ENCODE peak calls at places on chromosomes 2 and 18, in five cellular contexts. D is CD4-positive, alpha-beta memory T cell; A is CD8-positive, alpha-beta T cell; U is stomach; P is endothelial cell of umbilical vein. O is an unnamed sample.

GRCh38 chr2:135997380-135997779 is 12.0 kb upstream of the DARS1 start:
- DNase-seq in D (no peak), A (no peak), U (no peak), P (no peak), O (no peak)

GRCh38 chr2:69911985-69912563 is 2.8 kb upstream of the MXD1 start:
- DNase-seq in D (peak; percentile 71), A (no peak), U (no peak), P (peak; percentile 62), O (no peak)

GRCh38 chr2:113218283-113219091 is 44.7 kb downstream of the PSD4 start:
- DNase-seq in D (no peak), A (no peak), U (no peak), P (no peak), O (peak; percentile 81)

GRCh38 chr2:216904554-216904953 is 44.7 kb upstream of the TNP1 start:
- DNase-seq in D (no peak), A (no peak), U (no peak), P (no peak), O (no peak)

GRCh38 chr2:230602562-230603230 is 109.9 kb upstream of the CAB39 start:
- DNase-seq in D (peak; percentile 49), A (peak; percentile 53), U (no peak), P (no peak), O (no peak)

GRCh38 chr2:64607381-64607780 is 46.3 kb downstream of the SERTAD2 start:
- DNase-seq in D (no peak), A (no peak), U (no peak), P (no peak), O (no peak)

GRCh38 chr18:35941299-35941698 is 31.2 kb upstream of the RMP24 start:
- DNase-seq in D (no peak), A (no peak), U (no peak), P (no peak), O (no peak)

GRCh38 chr2:230715201-230715600 is 2.6 kb downstream of the CAB39 start:
- DNase-seq in D (no peak), A (no peak), U (no peak), P (peak; percentile 60), O (no peak)

GRCh38 chr2:27765621-27766286 is 5.8 kb upstream of the MRPL33 start:
- DNase-seq in D (peak; percentile 38), A (peak; percentile 44), U (peak; percentile 81), P (peak; percentile 57), O (peak; percentile 72)

GRCh38 chr2:184628051-184628450 is 29.7 kb downstream of the ZNF804A start:
- DNase-seq in D (no peak), A (no peak), U (no peak), P (no peak), O (no peak)

GRCh38 chr18:78704960-78705600 is 274.5 kb upstream of the SALL3 start:
- DNase-seq in D (no peak), A (no peak), U (no peak), P (no peak), O (no peak)

GRCh38 chr2:163662141-163662780 is 73.5 kb downstream of the FIGN start:
- DNase-seq in D (no peak), A (no peak), U (no peak), P (no peak), O (no peak)

GRCh38 chr2:233130024-233130423 is 69.9 kb downstream of the INPP5D start:
- DNase-seq in D (no peak), A (no peak), U (no peak), P (no peak), O (no peak)
- H3K36me3 ChIP-seq in D (peaks cover 71% of the 10 kb centered on the region), A (peaks cover 65% of the 10 kb centered on the region), U (peaks cover 37% of the 10 kb centered on the region), P (peaks cover 38% of the 10 kb centered on the region), O (no peaks in the 10 kb centered on the region)

GRCh38 chr2:15721411-15722094 is 129.9 kb downstream of the DDX1 start:
- DNase-seq in D (no peak), A (no peak), U (no peak), P (no peak), O (no peak)

GRCh38 chr2:15720561-15721307 is 129.1 kb downstream of the DDX1 start:
- DNase-seq in D (no peak), A (no peak), U (no peak), P (no peak), O (no peak)

GRCh38 chr2:15719566-15720313 is 128.1 kb downstream of the DDX1 start:
- DNase-seq in D (no peak), A (no peak), U (peak; percentile 8), P (no peak), O (no peak)

GRCh38 chr2:15718103-15718943 is 126.7 kb downstream of the DDX1 start:
- DNase-seq in D (no peak), A (no peak), U (no peak), P (no peak), O (no peak)

DNA sequence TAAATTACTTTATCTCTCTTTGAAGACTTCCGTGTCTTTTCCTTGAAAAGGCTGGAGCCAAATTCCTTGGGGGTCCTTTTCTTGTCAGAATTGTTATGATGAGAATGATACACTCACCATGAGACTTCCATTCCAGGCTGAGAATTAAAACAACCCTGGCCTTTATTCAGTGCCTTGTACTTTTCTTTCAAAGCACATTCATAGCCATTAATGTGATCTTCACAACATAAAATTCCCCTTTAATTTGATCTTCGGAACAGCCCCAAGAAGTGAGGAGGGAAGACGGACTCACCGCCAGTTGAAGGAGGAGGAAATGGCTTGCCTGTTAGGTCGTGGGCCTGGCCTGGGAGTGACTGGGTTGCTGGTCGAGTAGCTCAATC is 127.3 kb downstream of the DDX1 start:
- DNase-seq in D (no peak), A (no peak), U (no peak), P (peak; percentile 15), O (no peak)
- H3K4me1 ChIP-seq in D (no peaks in the 10 kb centered on the region), A (no peaks in the 10 kb centered on the region), U (no peaks in the 10 kb centered on the region), P (no peaks in the 10 kb centered on the region), O (no peaks in the 10 kb centered on the region)

GRCh38 chr2:190943706-190944105 is 63.1 kb downstream of the GLS start:
- DNase-seq in D (no peak), A (no peak), U (no peak), P (no peak), O (no peak)

GRCh38 chr2:190947711-190948251 is 66.2 kb downstream of the STAT1 start:
- DNase-seq in D (peak; percentile 42), A (no peak), U (no peak), P (peak; percentile 93), O (no peak)

GRCh38 chr2:190948671-190949070 is 65.3 kb downstream of the STAT1 start:
- DNase-seq in D (no peak), A (no peak), U (no peak), P (peak; percentile 51), O (no peak)

GRCh38 chr2:190950566-190950991 is 63.4 kb downstream of the STAT1 start:
- DNase-seq in D (no peak), A (no peak), U (no peak), P (no peak), O (no peak)

GRCh38 chr2:190947139-190947538 is 66.5 kb downstream of the GLS start:
- DNase-seq in D (peak; percentile 16), A (no peak), U (no peak), P (peak; percentile 95), O (no peak)
- H3K36me3 ChIP-seq in D (no peaks in the 10 kb centered on the region), A (no peaks in the 10 kb centered on the region), U (no peaks in the 10 kb centered on the region), P (no peaks in the 10 kb centered on the region), O (no peaks in the 10 kb centered on the region)

GRCh38 chr2:170821631-170822291 is 5.1 kb downstream of the GAD1 start:
- DNase-seq in D (no peak), A (no peak), U (no peak), P (no peak), O (no peak)

GRCh38 chr2:170822292-170822884 is 5.7 kb downstream of the GAD1 start:
- DNase-seq in D (no peak), A (no peak), U (no peak), P (no peak), O (no peak)

GRCh38 chr2:170824526-170825015 is 7.9 kb downstream of the GAD1 start:
- DNase-seq in D (no peak), A (no peak), U (no peak), P (no peak), O (no peak)

GRCh38 chr2:170823800-170824153 is 7.1 kb downstream of the GAD1 start:
- DNase-seq in D (no peak), A (no peak), U (no peak), P (no peak), O (no peak)

GRCh38 chr2:170822885-170823799 is 6.5 kb downstream of the GAD1 start:
- DNase-seq in D (no peak), A (no peak), U (no peak), P (no peak), O (no peak)
- H3K4me1 ChIP-seq in D (peaks cover 48% of the 10 kb centered on the region), A (peaks cover 47% of the 10 kb centered on the region), U (peaks cover 55% of the 10 kb centered on the region), P (peaks cover 7% of the 10 kb centered on the region), O (peaks cover 6% of the 10 kb centered on the region)

GRCh38 chr2:233845301-233846060 is 8.9 kb downstream of the HJURP start:
- DNase-seq in D (no peak), A (no peak), U (no peak), P (no peak), O (no peak)
- H3K36me3 ChIP-seq in D (no peaks in the 10 kb centered on the region), A (no peaks in the 10 kb centered on the region), U (no peaks in the 10 kb centered on the region), P (peaks cover 8% of the 10 kb centered on the region), O (no peaks in the 10 kb centered on the region)

GRCh38 chr2:234243871-234244565 is 193.5 kb downstream of the SPP2 start:
- DNase-seq in D (no peak), A (no peak), U (no peak), P (peak; percentile 45), O (no peak)
- H3K4me1 ChIP-seq in D (peaks cover 11% of the 10 kb centered on the region), A (no peaks in the 10 kb centered on the region), U (no peaks in the 10 kb centered on the region), P (peaks cover 32% of the 10 kb centered on the region), O (no peaks in the 10 kb centered on the region)

GRCh38 chr2:239101807-239102206 is 253.9 kb downstream of the TWIST2 start:
- DNase-seq in D (no peak), A (no peak), U (no peak), P (no peak), O (no peak)
- H3K36me3 ChIP-seq in D (peaks cover 31% of the 10 kb centered on the region), A (peaks cover 26% of the 10 kb centered on the region), U (peaks cover 94% of the 10 kb centered on the region), P (peaks cover 3% of the 10 kb centered on the region), O (peaks cover 6% of the 10 kb centered on the region)

DNA sequence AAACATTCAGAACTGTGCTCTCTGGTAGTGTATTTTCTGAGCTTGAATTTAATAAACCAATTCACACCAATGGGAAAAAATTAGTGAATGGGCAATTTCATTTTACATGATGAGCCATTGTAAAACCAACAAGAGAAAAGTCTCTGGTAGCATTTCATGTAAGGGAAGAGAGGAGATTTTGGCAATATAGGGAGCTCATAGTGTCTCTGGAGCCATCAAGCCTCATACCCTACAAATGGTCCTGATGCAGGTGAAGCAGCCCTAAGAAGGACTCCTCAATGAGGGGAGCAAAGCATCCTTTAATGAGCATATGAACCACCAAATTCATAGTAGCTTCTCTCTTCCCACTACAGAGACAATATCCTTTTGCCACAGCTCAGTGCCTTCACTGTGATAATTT is 373.0 kb downstream of the RIT2 start:
- DNase-seq in D (no peak), A (no peak), U (no peak), P (no peak), O (no peak)
- H3K4me1 ChIP-seq in D (no peaks in the 10 kb centered on the region), A (no peaks in the 10 kb centered on the region), U (no peaks in the 10 kb centered on the region), P (no peaks in the 10 kb centered on the region), O (no peaks in the 10 kb centered on the region)

GRCh38 chr2:75702593-75702992 is 8.1 kb downstream of the GCFC2 start:
- DNase-seq in D (no peak), A (no peak), U (no peak), P (no peak), O (no peak)
- H3K36me3 ChIP-seq in D (peaks cover 31% of the 10 kb centered on the region), A (peaks cover 12% of the 10 kb centered on the region), U (peaks cover 87% of the 10 kb centered on the region), P (peaks cover 3% of the 10 kb centered on the region), O (no peaks in the 10 kb centered on the region)

O was measured in colonic mucosa.